ENCODE peak calls at places on chromosomes 2 and 18, in six cellular contexts. N, G, D, Q, U and T are unnamed samples.

GRCh38 chr2:45643543-45644542 is 7.6 kb upstream of the PRKCE start:
- DNase-seq in G (peak), N (peak), Q (peak), D (peak), U (peak), T (peak)

GRCh38 chr2:71926098-71926466 is 221.6 kb downstream of the CYP26B1 start:
- DNase-seq in U (no peak), G (no peak), N (peak), Q (no peak), D (no peak), T (no peak)

GRCh38 chr2:217356142-217356541 is 496.3 kb upstream of the TNP1 start:
- DNase-seq in Q (no peak), G (no peak), N (no peak), U (no peak), D (no peak), T (no peak)

GRCh38 chr2:67954125-67954748 is 108.6 kb downstream of the C1D start:
- DNase-seq in Q (peak), N (no peak), D (no peak), G (no peak), U (no peak), T (peak)

GRCh38 chr2:205684871-205685313 is 2.6 kb downstream of the NRP2 start:
- DNase-seq in Q (no peak), U (no peak), N (no peak), G (no peak), D (peak), T (peak)

GRCh38 chr2:32735370-32735769 is 107.5 kb downstream of the TTC27 start:
- DNase-seq in G (no peak), U (no peak), Q (no peak), N (no peak), D (no peak), T (no peak)

GRCh38 chr18:48459471-48459870 is 50.3 kb upstream of the ZBTB7C start:
- DNase-seq in Q (no peak), G (no peak), U (no peak), D (no peak), N (no peak), T (no peak)

GRCh38 chr18:22410126-22410525 is 7.6 kb downstream of the CTAGE1 start:
- DNase-seq in G (no peak), N (no peak), U (no peak), D (no peak), Q (no peak), T (no peak)

GRCh38 chr2:54805255-54805654 is 81.8 kb downstream of the EML6 start:
- DNase-seq in G (no peak), Q (no peak), U (no peak), N (no peak), D (no peak), T (no peak)

GRCh38 chr2:162317910-162318279 is 589 bp downstream of the IFIH1 start:
- DNase-seq in N (peak), U (no peak), Q (no peak), G (peak), D (no peak), T (peak)

GRCh38 chr2:128682266-128682665 is 363.6 kb upstream of the HS6ST1 start:
- DNase-seq in G (no peak), U (no peak), Q (no peak), N (no peak), D (no peak), T (no peak)

GRCh38 chr2:199471443-199472057 is 13.8 kb upstream of the SATB2 start:
- DNase-seq in Q (no peak), N (no peak), D (peak), U (no peak), G (no peak), T (peak)

GRCh38 chr2:224870341-224870740 is 154.2 kb upstream of the CCDC195 start:
- DNase-seq in N (no peak), U (no peak), G (no peak), Q (no peak), D (peak), T (no peak)

GRCh38 chr18:49597556-49597955 is 35.7 kb downstream of the LIPG start:
- DNase-seq in N (no peak), G (no peak), U (no peak), Q (peak), D (no peak), T (peak)

GRCh38 chr18:44036500-44036899 is 644.2 kb upstream of the SETBP1 start:
- DNase-seq in G (no peak), U (no peak), N (no peak), Q (peak), D (peak), T (peak)

GRCh38 chr2:100730290-100730868 is 89.6 kb upstream of the NPAS2 start:
- DNase-seq in U (no peak), G (no peak), Q (no peak), N (peak), D (peak), T (peak)

GRCh38 chr2:62112192-62112591 is 83.7 kb upstream of the B3GNT2 start:
- DNase-seq in D (no peak), N (no peak), G (no peak), U (no peak), Q (no peak), T (no peak)

GRCh38 chr2:48883661-48884060 is 128.1 kb upstream of the LHCGR start:
- DNase-seq in N (no peak), G (no peak), D (no peak), U (no peak), Q (no peak), T (peak)

GRCh38 chr18:23588836-23589560 is 2.7 kb upstream of the NPC1 start:
- DNase-seq in Q (no peak), D (no peak), N (no peak), G (no peak), U (no peak), T (peak)

GRCh38 chr2:134917219-134917957 is 1.2 kb upstream of the CCNT2 start:
- DNase-seq in D (no peak), G (no peak), U (peak), Q (peak), N (peak), T (no peak)

GRCh38 chr18:12904012-12904516 is 20.0 kb upstream of the PTPN2 start:
- DNase-seq in U (no peak), D (peak), G (no peak), Q (no peak), N (no peak), T (no peak)

GRCh38 chr2:43169091-43169936 is 57.1 kb downstream of the ZFP36L2 start:
- DNase-seq in Q (no peak), G (no peak), U (no peak), D (no peak), N (peak), T (no peak)

GRCh38 chr18:25261768-25262167 is 90.2 kb downstream of the ZNF521 start:
- DNase-seq in G (no peak), D (no peak), Q (no peak), U (no peak), N (no peak), T (no peak)

GRCh38 chr18:57207124-57207916 is 60.4 kb downstream of the BOD1L2 start:
- DNase-seq in U (no peak), Q (no peak), D (no peak), G (no peak), N (no peak), T (no peak)

GRCh38 chr18:13545955-13546354 is 180.4 kb downstream of the FAM210A start:
- DNase-seq in Q (no peak), N (no peak), G (no peak), U (no peak), D (no peak), T (no peak)

GRCh38 chr18:8229786-8230185 is 379.5 kb upstream of the RAB12 start:
- DNase-seq in Q (no peak), U (no peak), G (no peak), D (peak), N (no peak), T (no peak)

GRCh38 chr2:80499095-80499494 is 194.5 kb upstream of the LRRTM1 start:
- DNase-seq in U (no peak), G (no peak), D (peak), N (no peak), Q (peak), T (peak)

GRCh38 chr2:13488965-13489364 is 772.2 kb downstream of the TRIB2 start:
- DNase-seq in D (no peak), U (no peak), G (no peak), Q (no peak), N (no peak), T (peak)

GRCh38 chr2:233118601-233119000 is 58.5 kb downstream of the INPP5D start:
- DNase-seq in U (no peak), G (no peak), D (no peak), Q (no peak), N (no peak), T (no peak)

GRCh38 chr2:240644171-240644651 is 18.9 kb downstream of the GPR35 start:
- DNase-seq in D (no peak), U (no peak), Q (no peak), G (no peak), N (peak), T (no peak)

GRCh38 chr18:49904871-49905555 is 91.7 kb upstream of the ACAA2 start:
- DNase-seq in U (peak), Q (no peak), D (no peak), G (no peak), N (no peak), T (no peak)

GRCh38 chr2:10772201-10772867 is 40.3 kb downstream of the PDIA6 start:
- DNase-seq in G (no peak), D (no peak), Q (no peak), U (no peak), N (no peak), T (no peak)

GRCh38 chr18:53018791-53019190 is 678.8 kb downstream of the DCC start:
- DNase-seq in U (no peak), N (no peak), D (peak), Q (no peak), G (no peak), T (peak)

GRCh38 chr2:108923736-108924443 is 65.1 kb downstream of the EDAR start:
- DNase-seq in U (no peak), N (no peak), Q (no peak), D (no peak), G (no peak), T (no peak)